ENCODE peak calls at places on chromosomes 2 and 18, in four cellular contexts. M is AG08396, O is retina, U is A549. X is an unnamed sample.

GRCh38 chr2:32838418-32838817 is 108.3 kb upstream of the LTBP1 start:
- DNase-seq in M (no peak), U (no peak), O (no peak), X (no peak)

GRCh38 chr18:65786400-65786948 is 35.7 kb downstream of the CDH7 start:
- DNase-seq in M (no peak), O (no peak), U (no peak), X (no peak)

GRCh38 chr2:223199531-223200506 is 147.8 kb downstream of the KCNE4 start:
- DNase-seq in M (no peak), O (no peak), U (no peak), X (no peak)

GRCh38 chr2:67486041-67486796 is 89.1 kb downstream of the ETAA1 start:
- DNase-seq in U (no peak), O (no peak), M (no peak), X (no peak)

GRCh38 chr2:101533611-101534601 is 59.0 kb upstream of the RFX8 start:
- DNase-seq in M (no peak), O (peak; percentile 66), U (no peak), X (no peak)

GRCh38 chr2:26300234-26300641 is 45.7 kb upstream of the SELENOI start:
- DNase-seq in M (no peak), U (no peak), O (peak; percentile 56), X (no peak)

GRCh38 chr18:33051397-33051796 is 278.6 kb upstream of the KLHL14 start:
- DNase-seq in M (no peak), O (no peak), U (no peak), X (no peak)

GRCh38 chr2:66389651-66390131 is 45.2 kb upstream of the MEIS1 start:
- DNase-seq in M (no peak), U (peak; percentile 5), O (no peak), X (no peak)

GRCh38 chr18:33581816-33582215 is 3.8 kb downstream of the ASXL3 start:
- DNase-seq in O (peak; percentile 12), U (no peak), M (no peak), X (no peak)

X was measured in Caco-2.